ENCODE peak calls at places on chromosomes 1 and 21, in six cellular contexts. W is neuronal stem cell, R is H1, A is H9, S is IMR-90, Q is trophoblast cell. U is an unnamed sample.

GRCh38 chr1:165595561-165595960 is 35.5 kb upstream of the MGST3 start:
- DNase-seq in W (no peak), R (no peak), A (no peak), S (peak; percentile 16), Q (no peak), U (peak; percentile 57)

GRCh38 chr1:8394456-8395321 is 76.8 kb downstream of the SLC45A1 start:
- DNase-seq in W (no peak), R (no peak), A (no peak), S (peak; percentile 96), Q (no peak), U (peak; percentile 89)

GRCh38 chr21:36576441-36576840 is 96.5 kb upstream of the CLDN14 start:
- DNase-seq in W (no peak), R (no peak), A (no peak), S (no peak), Q (no peak), U (no peak)

GRCh38 chr1:58584082-58584895 is 7.2 kb upstream of the TACSTD2 start:
- DNase-seq in W (no peak), R (no peak), A (no peak), S (peak; percentile 96), Q (no peak), U (peak; percentile 93)

GRCh38 chr1:56064705-56065104 is 514.7 kb downstream of the PLPP3 start:
- DNase-seq in W (no peak), R (no peak), A (no peak), S (peak; percentile 61), Q (peak; percentile 80), U (peak; percentile 54)

GRCh38 chr1:111507411-111508201 is 4.2 kb upstream of the ADORA3 start:
- DNase-seq in W (peak; percentile 55), R (peak; percentile 27), A (peak; percentile 86), S (peak; percentile 55), Q (peak; percentile 46), U (no peak)

GRCh38 chr1:193974286-193974798 is 787.9 kb upstream of the B3GALT2 start:
- DNase-seq in W (no peak), R (no peak), A (no peak), S (no peak), Q (no peak), U (no peak)

GRCh38 chr1:40439247-40439646 is 11.0 kb upstream of the ZFP69B start:
- DNase-seq in W (no peak), R (no peak), A (no peak), S (no peak), Q (no peak), U (no peak)

GRCh38 chr1:71944006-71944405 is 338.3 kb downstream of the NEGR1 start:
- DNase-seq in W (no peak), R (no peak), A (no peak), S (no peak), Q (no peak), U (no peak)

GRCh38 chr1:91700332-91700731 is 185.6 kb downstream of the TGFBR3 start:
- DNase-seq in W (no peak), R (no peak), A (no peak), S (peak; percentile 59), Q (peak; percentile 24), U (peak; percentile 21)

GRCh38 chr21:44603911-44604310 is 3.5 kb downstream of the KRTAP10-7 start:
- DNase-seq in W (no peak), R (no peak), A (no peak), S (no peak), Q (no peak), U (no peak)

GRCh38 chr1:230306158-230306557 is 120.0 kb downstream of the PGBD5 start:
- DNase-seq in W (no peak), R (no peak), A (no peak), S (no peak), Q (no peak), U (no peak)

GRCh38 chr1:162074548-162074947 is 5.1 kb downstream of the NOS1AP start:
- DNase-seq in W (no peak), R (no peak), A (no peak), S (no peak), Q (no peak), U (no peak)

GRCh38 chr1:82565146-82565545 is 764.4 kb downstream of the ADGRL2 start:
- DNase-seq in W (peak; percentile 21), R (peak; percentile 23), A (peak; percentile 34), S (peak; percentile 19), Q (peak; percentile 50), U (peak; percentile 79)

GRCh38 chr1:82538876-82539275 is 738.1 kb downstream of the ADGRL2 start:
- DNase-seq in W (no peak), R (no peak), A (no peak), S (peak; percentile 11), Q (no peak), U (peak; percentile 47)

GRCh38 chr1:20291621-20292020 is 946 bp downstream of the VWA5B1 start:
- DNase-seq in W (no peak), R (no peak), A (peak; percentile 55), S (no peak), Q (no peak), U (no peak)

GRCh38 chr1:152718238-152718637 is 10.3 kb downstream of the LCE4A start:
- DNase-seq in W (no peak), R (no peak), A (no peak), S (no peak), Q (no peak), U (no peak)

GRCh38 chr1:97277891-97278662 is 556.5 kb downstream of the PTBP2 start:
- DNase-seq in W (no peak), R (no peak), A (no peak), S (peak; percentile 72), Q (no peak), U (peak; percentile 71)

GRCh38 chr1:81142099-81142776 is 658.5 kb upstream of the ADGRL2 start:
- DNase-seq in W (no peak), R (no peak), A (no peak), S (peak; percentile 84), Q (peak; percentile 7), U (peak; percentile 74)

GRCh38 chr1:225697437-225697836 is 44.5 kb upstream of the ENAH start:
- DNase-seq in W (no peak), R (no peak), A (no peak), S (no peak), Q (no peak), U (peak; percentile 8)

GRCh38 chr1:66302810-66303209 is 231.1 kb upstream of the SGIP1 start:
- DNase-seq in W (no peak), R (no peak), A (no peak), S (peak; percentile 49), Q (no peak), U (no peak)

GRCh38 chr1:218400624-218401023 is 55.5 kb downstream of the TGFB2 start:
- DNase-seq in W (no peak), R (no peak), A (no peak), S (no peak), Q (no peak), U (no peak)

GRCh38 chr1:15923241-15923640 is 52.7 kb downstream of the ZBTB17 start:
- DNase-seq in W (no peak), R (no peak), A (no peak), S (peak; percentile 52), Q (peak; percentile 29), U (peak; percentile 23)

GRCh38 chr1:162733336-162733590 is 57.2 kb upstream of the HSD17B7 start:
- DNase-seq in W (no peak), R (no peak), A (no peak), S (no peak), Q (no peak), U (no peak)

GRCh38 chr1:78003882-78004718 is 639 bp upstream of the DNAJB4 start:
- DNase-seq in W (peak; percentile 27), R (no peak), A (peak; percentile 74), S (peak; percentile 83), Q (peak; percentile 26), U (peak; percentile 92)

GRCh38 chr1:179781962-179782361 is 38.9 kb downstream of the FAM163A start:
- DNase-seq in W (no peak), R (no peak), A (no peak), S (peak; percentile 50), Q (no peak), U (peak; percentile 45)

GRCh38 chr1:230091473-230092231 is 24.6 kb downstream of the GALNT2 start:
- DNase-seq in W (no peak), R (no peak), A (no peak), S (peak; percentile 66), Q (no peak), U (no peak)

GRCh38 chr21:32329776-32330175 is 31.1 kb downstream of the MRAP start:
- DNase-seq in W (no peak), R (no peak), A (no peak), S (peak; percentile 62), Q (no peak), U (peak; percentile 58)

GRCh38 chr1:54052934-54053744 is at the start of the genes TCEANC2 and TMEM59:
- DNase-seq in W (peak; percentile 96), R (peak; percentile 90), A (peak; percentile 98), S (peak; percentile 99), Q (peak; percentile 99), U (peak; percentile 100)
- H4K8ac ChIP-seq in W (no peak within 1 kb of the TSS), R (peak within 1 kb of the TSS; percentile 91), A (no peak within 1 kb of the TSS), S (peak within 1 kb of the TSS; percentile 94), Q (peak within 1 kb of the TSS; percentile 92), U (peak within 1 kb of the TSS; percentile 79)

GRCh38 chr1:114715952-114716303 is 643 bp downstream of the NRAS start:
- DNase-seq in W (no peak), R (no peak), A (no peak), S (no peak), Q (no peak), U (no peak)
- H3K4ac ChIP-seq in W (no peak overlapping the region), R (no peak overlapping the region), A (peak overlapping the region; percentile 89), S (peak overlapping the region; percentile 98), Q (peak overlapping the region; percentile 85), U (no peak overlapping the region)

GRCh38 chr21:10463156-10463555 is 58.2 kb upstream of the TPTE start:
- DNase-seq in W (no peak), R (no peak), A (no peak), S (no peak), Q (no peak), U (no peak)
- H3K9me3 ChIP-seq in W (no peaks in the 10 kb centered on the region), R (peaks cover 76% of the 10 kb centered on the region), A (peaks cover 88% of the 10 kb centered on the region), S (peaks cover 23% of the 10 kb centered on the region), Q (peaks cover 13% of the 10 kb centered on the region), U (peaks cover 63% of the 10 kb centered on the region)

GRCh38 chr1:239719642-239720258 is 333.4 kb downstream of the CHRM3 start:
- DNase-seq in W (no peak), R (no peak), A (no peak), S (no peak), Q (no peak), U (no peak)
- H4K8ac ChIP-seq in W (no peak overlapping the region), R (no peak overlapping the region), A (no peak overlapping the region), S (no peak overlapping the region), Q (no peak overlapping the region), U (no peak overlapping the region)

DNA sequence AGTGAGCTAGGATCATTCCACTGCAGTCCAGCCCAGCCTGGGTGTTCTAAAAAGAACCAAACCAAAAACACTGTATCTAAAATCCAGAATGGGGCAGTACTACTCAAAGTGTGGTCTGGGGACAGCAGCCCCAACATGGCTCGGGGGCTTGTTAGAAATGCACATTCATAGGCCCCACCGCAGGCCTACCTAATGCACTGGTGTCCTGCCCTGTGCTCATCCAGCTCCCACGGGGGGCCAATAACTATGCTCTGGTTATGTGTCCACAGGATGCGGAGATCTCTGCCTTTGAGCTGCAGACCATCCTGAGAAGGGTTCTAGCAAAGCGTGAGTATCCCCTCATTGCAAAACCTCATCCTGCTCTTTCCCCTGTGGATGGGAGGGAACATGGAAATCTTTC is 51.5 kb downstream of the CAPN2 start:
- DNase-seq in W (no peak), R (no peak), A (no peak), S (no peak), Q (no peak), U (no peak)
- H3K4ac ChIP-seq in W (no peak overlapping the region), R (no peak overlapping the region), A (no peak overlapping the region), S (no peak overlapping the region), Q (no peak overlapping the region), U (no peak overlapping the region)

U was measured in mesenchymal stem cell.